ENCODE peak calls at places on chromosome 22, in four cellular contexts. K is germinal center; Q is stimulated activated CD8-positive, alpha-beta memory T cell treated with anti-CD3 and anti-CD28 coated beads, Interleukin-2, amount 100 ng/mL, for 48 hours; D is activated naive CD8-positive, alpha-beta T cell treated with anti-CD3 and anti-CD28 coated beads, Interleukin-2, amount 50 U/mL, for 24 hours. M is an unnamed sample.

GRCh38 chr22:48832592-48832991 is 995.1 kb downstream of the BRD1 start:
- DNase-seq in K (no peak), Q (peak), D (no peak), M (no peak)

GRCh38 chr22:33758961-33759360 is 161.3 kb downstream of the LARGE1 start:
- DNase-seq in K (no peak), Q (no peak), D (no peak), M (no peak)

GRCh38 chr22:49198705-49199084 is 629.0 kb downstream of the BRD1 start:
- DNase-seq in K (no peak), Q (no peak), D (no peak), M (no peak)

GRCh38 chr22:23242473-23243001 is 62.2 kb downstream of the BCR start:
- DNase-seq in K (no peak), Q (no peak), D (no peak), M (no peak)

GRCh38 chr22:16987822-16988221 is 20.2 kb downstream of the GAB4 start:
- DNase-seq in K (no peak), Q (no peak), D (no peak), M (no peak)

GRCh38 chr22:50118557-50119168 is 28.9 kb downstream of the MOV10L1 start:
- DNase-seq in K (no peak), Q (no peak), D (no peak), M (no peak)

GRCh38 chr22:25054943-25055511 is 102.5 kb downstream of the KIAA1671 start:
- DNase-seq in K (no peak), Q (no peak), D (peak), M (no peak)

GRCh38 chr22:30649430-30650007 is 13.9 kb downstream of the SLC35E4 start:
- DNase-seq in K (peak), Q (peak), D (peak), M (peak)

GRCh38 chr22:49930596-49931412 is 12.4 kb downstream of the CRELD2 start:
- DNase-seq in K (peak), Q (no peak), D (peak), M (no peak)

GRCh38 chr22:41713004-41713403 is 13.7 kb downstream of the MEI1 start:
- DNase-seq in K (no peak), Q (no peak), D (no peak), M (no peak)

GRCh38 chr22:25485626-25486545 is 78.6 kb upstream of the GRK3 start:
- DNase-seq in K (no peak), Q (peak), D (peak), M (no peak)

GRCh38 chr22:31173386-31174145 is 13.6 kb downstream of the RNF185 start:
- DNase-seq in K (no peak), Q (no peak), D (no peak), M (peak)